ENCODE peak calls at places on chromosomes 6 and 20, in seven cellular contexts. One of them, this sample, is unnamed.

GRCh38 chr6:16372029-16372776 is 133.8 kb downstream of the GMPR start:
- DNase-seq in stimulated activated CD8-positive, alpha-beta memory T cell treated with anti-CD3 and anti-CD28 coated beads, Interleukin-2, amount 100 ng/mL, for 1 hour: no peak
- DNase-seq in glomerular endothelial cell: peak; percentile 31
- DNase-seq in cardiac fibroblast: peak; percentile 26
- DNase-seq in astrocyte of the spinal cord: no peak
- DNase-seq in NCI-H1092 treated with DMSO at 0.1 percent for 48 hours: no peak
- DNase-seq in psoas muscle: no peak
- DNase-seq in this sample: no peak

GRCh38 chr20:10225439-10226080 is 6.9 kb downstream of the SNAP25 start:
- DNase-seq in stimulated activated CD8-positive, alpha-beta memory T cell treated with anti-CD3 and anti-CD28 coated beads, Interleukin-2, amount 100 ng/mL, for 1 hour: no peak
- DNase-seq in glomerular endothelial cell: no peak
- DNase-seq in cardiac fibroblast: peak; percentile 5
- DNase-seq in astrocyte of the spinal cord: no peak
- DNase-seq in NCI-H1092 treated with DMSO at 0.1 percent for 48 hours: peak; percentile 10
- DNase-seq in psoas muscle: no peak
- DNase-seq in this sample: peak; percentile 21

GRCh38 chr6:157774153-157775135 is 48.6 kb upstream of the SNX9 start:
- DNase-seq in stimulated activated CD8-positive, alpha-beta memory T cell treated with anti-CD3 and anti-CD28 coated beads, Interleukin-2, amount 100 ng/mL, for 1 hour: no peak
- DNase-seq in glomerular endothelial cell: no peak
- DNase-seq in cardiac fibroblast: peak; percentile 35
- DNase-seq in astrocyte of the spinal cord: no peak
- DNase-seq in NCI-H1092 treated with DMSO at 0.1 percent for 48 hours: no peak
- DNase-seq in psoas muscle: no peak
- DNase-seq in this sample: peak; percentile 41

GRCh38 chr20:4894981-4895381 is 106.3 kb downstream of the SLC23A2 start:
- DNase-seq in stimulated activated CD8-positive, alpha-beta memory T cell treated with anti-CD3 and anti-CD28 coated beads, Interleukin-2, amount 100 ng/mL, for 1 hour: no peak
- DNase-seq in glomerular endothelial cell: no peak
- DNase-seq in cardiac fibroblast: no peak
- DNase-seq in astrocyte of the spinal cord: no peak
- DNase-seq in NCI-H1092 treated with DMSO at 0.1 percent for 48 hours: no peak
- DNase-seq in psoas muscle: no peak
- DNase-seq in this sample: no peak

GRCh38 chr6:17012421-17013225 is 89.2 kb upstream of the STMND1 start:
- DNase-seq in stimulated activated CD8-positive, alpha-beta memory T cell treated with anti-CD3 and anti-CD28 coated beads, Interleukin-2, amount 100 ng/mL, for 1 hour: no peak
- DNase-seq in glomerular endothelial cell: peak; percentile 82
- DNase-seq in cardiac fibroblast: peak; percentile 67
- DNase-seq in astrocyte of the spinal cord: peak; percentile 36
- DNase-seq in NCI-H1092 treated with DMSO at 0.1 percent for 48 hours: no peak
- DNase-seq in psoas muscle: no peak
- DNase-seq in this sample: no peak

GRCh38 chr6:109237082-109237985 is 142.0 kb downstream of the CEP57L1 start:
- DNase-seq in stimulated activated CD8-positive, alpha-beta memory T cell treated with anti-CD3 and anti-CD28 coated beads, Interleukin-2, amount 100 ng/mL, for 1 hour: no peak
- DNase-seq in glomerular endothelial cell: peak; percentile 31
- DNase-seq in cardiac fibroblast: no peak
- DNase-seq in astrocyte of the spinal cord: no peak
- DNase-seq in NCI-H1092 treated with DMSO at 0.1 percent for 48 hours: no peak
- DNase-seq in psoas muscle: no peak
- DNase-seq in this sample: no peak

GRCh38 chr6:132122871-132123270 is 171.7 kb upstream of the CCN2 start:
- DNase-seq in stimulated activated CD8-positive, alpha-beta memory T cell treated with anti-CD3 and anti-CD28 coated beads, Interleukin-2, amount 100 ng/mL, for 1 hour: no peak
- DNase-seq in glomerular endothelial cell: no peak
- DNase-seq in cardiac fibroblast: peak; percentile 24
- DNase-seq in astrocyte of the spinal cord: peak; percentile 97
- DNase-seq in NCI-H1092 treated with DMSO at 0.1 percent for 48 hours: no peak
- DNase-seq in psoas muscle: no peak
- DNase-seq in this sample: peak; percentile 30

GRCh38 chr6:130587778-130588520 is 222.1 kb downstream of the TMEM200A start:
- DNase-seq in stimulated activated CD8-positive, alpha-beta memory T cell treated with anti-CD3 and anti-CD28 coated beads, Interleukin-2, amount 100 ng/mL, for 1 hour: no peak
- DNase-seq in glomerular endothelial cell: no peak
- DNase-seq in cardiac fibroblast: peak; percentile 60
- DNase-seq in astrocyte of the spinal cord: peak; percentile 79
- DNase-seq in NCI-H1092 treated with DMSO at 0.1 percent for 48 hours: no peak
- DNase-seq in psoas muscle: no peak
- DNase-seq in this sample: peak; percentile 5

GRCh38 chr6:158819977-158820632 is 937 bp upstream of the EZR start:
- DNase-seq in stimulated activated CD8-positive, alpha-beta memory T cell treated with anti-CD3 and anti-CD28 coated beads, Interleukin-2, amount 100 ng/mL, for 1 hour: no peak
- DNase-seq in glomerular endothelial cell: no peak
- DNase-seq in cardiac fibroblast: peak; percentile 31
- DNase-seq in astrocyte of the spinal cord: peak; percentile 10
- DNase-seq in NCI-H1092 treated with DMSO at 0.1 percent for 48 hours: no peak
- DNase-seq in psoas muscle: no peak
- DNase-seq in this sample: no peak

GRCh38 chr6:25816252-25816651 is 15.6 kb downstream of the SLC17A1 start:
- DNase-seq in stimulated activated CD8-positive, alpha-beta memory T cell treated with anti-CD3 and anti-CD28 coated beads, Interleukin-2, amount 100 ng/mL, for 1 hour: no peak
- DNase-seq in glomerular endothelial cell: no peak
- DNase-seq in cardiac fibroblast: no peak
- DNase-seq in astrocyte of the spinal cord: no peak
- DNase-seq in NCI-H1092 treated with DMSO at 0.1 percent for 48 hours: no peak
- DNase-seq in psoas muscle: no peak
- DNase-seq in this sample: no peak

GRCh38 chr6:109332748-109333147 is 49.5 kb downstream of the CD164 start:
- DNase-seq in stimulated activated CD8-positive, alpha-beta memory T cell treated with anti-CD3 and anti-CD28 coated beads, Interleukin-2, amount 100 ng/mL, for 1 hour: no peak
- DNase-seq in glomerular endothelial cell: no peak
- DNase-seq in cardiac fibroblast: no peak
- DNase-seq in astrocyte of the spinal cord: no peak
- DNase-seq in NCI-H1092 treated with DMSO at 0.1 percent for 48 hours: no peak
- DNase-seq in psoas muscle: no peak
- DNase-seq in this sample: no peak

GRCh38 chr20:8523684-8524083 is 391.6 kb downstream of the PLCB1 start:
- DNase-seq in stimulated activated CD8-positive, alpha-beta memory T cell treated with anti-CD3 and anti-CD28 coated beads, Interleukin-2, amount 100 ng/mL, for 1 hour: no peak
- DNase-seq in glomerular endothelial cell: no peak
- DNase-seq in cardiac fibroblast: peak; percentile 12
- DNase-seq in astrocyte of the spinal cord: no peak
- DNase-seq in NCI-H1092 treated with DMSO at 0.1 percent for 48 hours: peak; percentile 10
- DNase-seq in psoas muscle: no peak
- DNase-seq in this sample: no peak

GRCh38 chr6:129501401-129502051 is 208.5 kb downstream of the ARHGAP18 start:
- DNase-seq in stimulated activated CD8-positive, alpha-beta memory T cell treated with anti-CD3 and anti-CD28 coated beads, Interleukin-2, amount 100 ng/mL, for 1 hour: no peak
- DNase-seq in glomerular endothelial cell: no peak
- DNase-seq in cardiac fibroblast: peak; percentile 91
- DNase-seq in astrocyte of the spinal cord: peak; percentile 100
- DNase-seq in NCI-H1092 treated with DMSO at 0.1 percent for 48 hours: no peak
- DNase-seq in psoas muscle: peak; percentile 71
- DNase-seq in this sample: peak; percentile 87

GRCh38 chr6:111727798-111728197 is 122.1 kb upstream of the TRAF3IP2 start:
- DNase-seq in stimulated activated CD8-positive, alpha-beta memory T cell treated with anti-CD3 and anti-CD28 coated beads, Interleukin-2, amount 100 ng/mL, for 1 hour: no peak
- DNase-seq in glomerular endothelial cell: no peak
- DNase-seq in cardiac fibroblast: peak; percentile 67
- DNase-seq in astrocyte of the spinal cord: peak; percentile 81
- DNase-seq in NCI-H1092 treated with DMSO at 0.1 percent for 48 hours: no peak
- DNase-seq in psoas muscle: no peak
- DNase-seq in this sample: no peak

GRCh38 chr6:149093643-149094042 is 223.9 kb upstream of the TAB2 start:
- DNase-seq in stimulated activated CD8-positive, alpha-beta memory T cell treated with anti-CD3 and anti-CD28 coated beads, Interleukin-2, amount 100 ng/mL, for 1 hour: no peak
- DNase-seq in glomerular endothelial cell: no peak
- DNase-seq in cardiac fibroblast: peak; percentile 71
- DNase-seq in astrocyte of the spinal cord: peak; percentile 79
- DNase-seq in NCI-H1092 treated with DMSO at 0.1 percent for 48 hours: no peak
- DNase-seq in psoas muscle: no peak
- DNase-seq in this sample: peak; percentile 12

GRCh38 chr20:59731371-59731770 is 127.0 kb downstream of the PHACTR3 start:
- DNase-seq in stimulated activated CD8-positive, alpha-beta memory T cell treated with anti-CD3 and anti-CD28 coated beads, Interleukin-2, amount 100 ng/mL, for 1 hour: no peak
- DNase-seq in glomerular endothelial cell: no peak
- DNase-seq in cardiac fibroblast: no peak
- DNase-seq in astrocyte of the spinal cord: no peak
- DNase-seq in NCI-H1092 treated with DMSO at 0.1 percent for 48 hours: no peak
- DNase-seq in psoas muscle: no peak
- DNase-seq in this sample: no peak

GRCh38 chr20:4164246-4164645 is 148.9 kb upstream of the RNF24 start:
- DNase-seq in stimulated activated CD8-positive, alpha-beta memory T cell treated with anti-CD3 and anti-CD28 coated beads, Interleukin-2, amount 100 ng/mL, for 1 hour: no peak
- DNase-seq in glomerular endothelial cell: no peak
- DNase-seq in cardiac fibroblast: no peak
- DNase-seq in astrocyte of the spinal cord: no peak
- DNase-seq in NCI-H1092 treated with DMSO at 0.1 percent for 48 hours: no peak
- DNase-seq in psoas muscle: no peak
- DNase-seq in this sample: no peak

GRCh38 chr20:367486-367887 is 13.1 kb upstream of the TRIB3 start:
- DNase-seq in stimulated activated CD8-positive, alpha-beta memory T cell treated with anti-CD3 and anti-CD28 coated beads, Interleukin-2, amount 100 ng/mL, for 1 hour: no peak
- DNase-seq in glomerular endothelial cell: no peak
- DNase-seq in cardiac fibroblast: no peak
- DNase-seq in astrocyte of the spinal cord: no peak
- DNase-seq in NCI-H1092 treated with DMSO at 0.1 percent for 48 hours: no peak
- DNase-seq in psoas muscle: no peak
- DNase-seq in this sample: no peak

GRCh38 chr6:93083337-93083736 is 336.0 kb downstream of the EPHA7 start:
- DNase-seq in stimulated activated CD8-positive, alpha-beta memory T cell treated with anti-CD3 and anti-CD28 coated beads, Interleukin-2, amount 100 ng/mL, for 1 hour: no peak
- DNase-seq in glomerular endothelial cell: no peak
- DNase-seq in cardiac fibroblast: no peak
- DNase-seq in astrocyte of the spinal cord: no peak
- DNase-seq in NCI-H1092 treated with DMSO at 0.1 percent for 48 hours: no peak
- DNase-seq in psoas muscle: no peak
- DNase-seq in this sample: no peak

GRCh38 chr20:45798935-45799642 is 7.3 kb downstream of the DNTTIP1 start:
- DNase-seq in stimulated activated CD8-positive, alpha-beta memory T cell treated with anti-CD3 and anti-CD28 coated beads, Interleukin-2, amount 100 ng/mL, for 1 hour: no peak
- DNase-seq in glomerular endothelial cell: no peak
- DNase-seq in cardiac fibroblast: peak; percentile 66
- DNase-seq in astrocyte of the spinal cord: peak; percentile 40
- DNase-seq in NCI-H1092 treated with DMSO at 0.1 percent for 48 hours: peak; percentile 50
- DNase-seq in psoas muscle: no peak
- DNase-seq in this sample: no peak

GRCh38 chr6:106763361-106763760 is 134.0 kb downstream of the QRSL1 start:
- DNase-seq in stimulated activated CD8-positive, alpha-beta memory T cell treated with anti-CD3 and anti-CD28 coated beads, Interleukin-2, amount 100 ng/mL, for 1 hour: no peak
- DNase-seq in glomerular endothelial cell: no peak
- DNase-seq in cardiac fibroblast: no peak
- DNase-seq in astrocyte of the spinal cord: no peak
- DNase-seq in NCI-H1092 treated with DMSO at 0.1 percent for 48 hours: no peak
- DNase-seq in psoas muscle: no peak
- DNase-seq in this sample: no peak

GRCh38 chr6:141521440-141521839 is 611.3 kb upstream of the GJE1 start:
- DNase-seq in stimulated activated CD8-positive, alpha-beta memory T cell treated with anti-CD3 and anti-CD28 coated beads, Interleukin-2, amount 100 ng/mL, for 1 hour: no peak
- DNase-seq in glomerular endothelial cell: no peak
- DNase-seq in cardiac fibroblast: peak; percentile 26
- DNase-seq in astrocyte of the spinal cord: no peak
- DNase-seq in NCI-H1092 treated with DMSO at 0.1 percent for 48 hours: no peak
- DNase-seq in psoas muscle: no peak
- DNase-seq in this sample: no peak

GRCh38 chr20:1809121-1809520 is 86.1 kb upstream of the SIRPA start:
- DNase-seq in stimulated activated CD8-positive, alpha-beta memory T cell treated with anti-CD3 and anti-CD28 coated beads, Interleukin-2, amount 100 ng/mL, for 1 hour: no peak
- DNase-seq in glomerular endothelial cell: no peak
- DNase-seq in cardiac fibroblast: peak; percentile 34
- DNase-seq in astrocyte of the spinal cord: peak; percentile 81
- DNase-seq in NCI-H1092 treated with DMSO at 0.1 percent for 48 hours: no peak
- DNase-seq in psoas muscle: no peak
- DNase-seq in this sample: peak; percentile 36

GRCh38 chr20:38674178-38675133 is 49.8 kb upstream of the SLC32A1 start:
- DNase-seq in stimulated activated CD8-positive, alpha-beta memory T cell treated with anti-CD3 and anti-CD28 coated beads, Interleukin-2, amount 100 ng/mL, for 1 hour: peak; percentile 22
- DNase-seq in glomerular endothelial cell: no peak
- DNase-seq in cardiac fibroblast: peak; percentile 62
- DNase-seq in astrocyte of the spinal cord: peak; percentile 40
- DNase-seq in NCI-H1092 treated with DMSO at 0.1 percent for 48 hours: peak; percentile 74
- DNase-seq in psoas muscle: no peak
- DNase-seq in this sample: peak; percentile 16

GRCh38 chr6:35919085-35919826 is 1.6 kb downstream of the SRPK1 start:
- DNase-seq in stimulated activated CD8-positive, alpha-beta memory T cell treated with anti-CD3 and anti-CD28 coated beads, Interleukin-2, amount 100 ng/mL, for 1 hour: no peak
- DNase-seq in glomerular endothelial cell: peak; percentile 34
- DNase-seq in cardiac fibroblast: no peak
- DNase-seq in astrocyte of the spinal cord: no peak
- DNase-seq in NCI-H1092 treated with DMSO at 0.1 percent for 48 hours: no peak
- DNase-seq in psoas muscle: no peak
- DNase-seq in this sample: peak; percentile 20

GRCh38 chr6:35898003-35898402 is 22.9 kb downstream of the SRPK1 start:
- DNase-seq in stimulated activated CD8-positive, alpha-beta memory T cell treated with anti-CD3 and anti-CD28 coated beads, Interleukin-2, amount 100 ng/mL, for 1 hour: no peak
- DNase-seq in glomerular endothelial cell: no peak
- DNase-seq in cardiac fibroblast: no peak
- DNase-seq in astrocyte of the spinal cord: no peak
- DNase-seq in NCI-H1092 treated with DMSO at 0.1 percent for 48 hours: no peak
- DNase-seq in psoas muscle: no peak
- DNase-seq in this sample: no peak

GRCh38 chr6:7106752-7107577 is 796 bp upstream of the RREB1 start:
- DNase-seq in stimulated activated CD8-positive, alpha-beta memory T cell treated with anti-CD3 and anti-CD28 coated beads, Interleukin-2, amount 100 ng/mL, for 1 hour: peak; percentile 37
- DNase-seq in glomerular endothelial cell: no peak
- DNase-seq in cardiac fibroblast: no peak
- DNase-seq in astrocyte of the spinal cord: no peak
- DNase-seq in NCI-H1092 treated with DMSO at 0.1 percent for 48 hours: no peak
- DNase-seq in psoas muscle: peak; percentile 68
- DNase-seq in this sample: no peak

GRCh38 chr20:59787186-59787890 is 146.1 kb downstream of the SYCP2 start:
- DNase-seq in stimulated activated CD8-positive, alpha-beta memory T cell treated with anti-CD3 and anti-CD28 coated beads, Interleukin-2, amount 100 ng/mL, for 1 hour: no peak
- DNase-seq in glomerular endothelial cell: no peak
- DNase-seq in cardiac fibroblast: no peak
- DNase-seq in astrocyte of the spinal cord: no peak
- DNase-seq in NCI-H1092 treated with DMSO at 0.1 percent for 48 hours: no peak
- DNase-seq in psoas muscle: no peak
- DNase-seq in this sample: no peak

GRCh38 chr20:47667531-47668312 is 117.6 kb downstream of the SULF2 start:
- DNase-seq in stimulated activated CD8-positive, alpha-beta memory T cell treated with anti-CD3 and anti-CD28 coated beads, Interleukin-2, amount 100 ng/mL, for 1 hour: no peak
- DNase-seq in glomerular endothelial cell: no peak
- DNase-seq in cardiac fibroblast: no peak
- DNase-seq in astrocyte of the spinal cord: no peak
- DNase-seq in NCI-H1092 treated with DMSO at 0.1 percent for 48 hours: no peak
- DNase-seq in psoas muscle: no peak
- DNase-seq in this sample: no peak

GRCh38 chr6:45665859-45666258 is 288.1 kb upstream of the SUPT3H start:
- DNase-seq in stimulated activated CD8-positive, alpha-beta memory T cell treated with anti-CD3 and anti-CD28 coated beads, Interleukin-2, amount 100 ng/mL, for 1 hour: no peak
- DNase-seq in glomerular endothelial cell: no peak
- DNase-seq in cardiac fibroblast: no peak
- DNase-seq in astrocyte of the spinal cord: no peak
- DNase-seq in NCI-H1092 treated with DMSO at 0.1 percent for 48 hours: no peak
- DNase-seq in psoas muscle: no peak
- DNase-seq in this sample: no peak

GRCh38 chr6:22737331-22737730 is 168.0 kb downstream of the HDGFL1 start:
- DNase-seq in stimulated activated CD8-positive, alpha-beta memory T cell treated with anti-CD3 and anti-CD28 coated beads, Interleukin-2, amount 100 ng/mL, for 1 hour: no peak
- DNase-seq in glomerular endothelial cell: no peak
- DNase-seq in cardiac fibroblast: peak; percentile 62
- DNase-seq in astrocyte of the spinal cord: peak; percentile 52
- DNase-seq in NCI-H1092 treated with DMSO at 0.1 percent for 48 hours: peak; percentile 16
- DNase-seq in psoas muscle: no peak
- DNase-seq in this sample: peak; percentile 31

This sample was measured in H4.